ENCODE peak calls at places on chromosomes 13 and 19, in seven cellular contexts. D, S, P, G, B, I and N are unnamed samples.

GRCh38 chr19:21604351-21604926 is 99.0 kb downstream of the ZNF429 start:
- DNase-seq in B (peak; percentile 19), D (no peak), P (peak; percentile 7), G (peak; percentile 79), I (peak; percentile 48), S (no peak), N (no peak)

GRCh38 chr13:96141032-96141431 is 51.1 kb downstream of the HS6ST3 start:
- DNase-seq in P (no peak), D (no peak), G (peak; percentile 40), I (peak; percentile 29), S (no peak), B (peak; percentile 63), N (no peak)

GRCh38 chr19:39928357-39928725 is 6.1 kb downstream of the FCGBP start:
- DNase-seq in G (no peak), I (no peak), B (no peak), S (no peak), P (no peak), D (no peak), N (no peak)

GRCh38 chr13:73158851-73159250 is 100.0 kb downstream of the KLF5 start:
- DNase-seq in I (peak; percentile 82), P (no peak), G (no peak), S (no peak), B (peak; percentile 43), D (no peak), N (no peak)

GRCh38 chr19:8161135-8161646 is 11.8 kb upstream of the FBN3 start:
- DNase-seq in I (peak; percentile 18), G (peak; percentile 75), P (no peak), S (no peak), B (peak; percentile 7), D (no peak), N (no peak)

GRCh38 chr13:59519776-59520175 is 644.0 kb downstream of the DIAPH3 start:
- DNase-seq in G (no peak), B (no peak), S (no peak), I (peak; percentile 15), P (no peak), D (no peak), N (no peak)

GRCh38 chr19:52533901-52534300 is 6.4 kb downstream of the ZNF808 start:
- DNase-seq in I (no peak), D (no peak), S (no peak), B (no peak), P (no peak), G (peak; percentile 45), N (no peak)

GRCh38 chr13:28579334-28579733 is 79.6 kb upstream of the POMP start:
- DNase-seq in P (no peak), D (no peak), I (no peak), B (no peak), G (peak; percentile 62), S (no peak), N (no peak)

GRCh38 chr13:79782541-79783216 is 301.7 kb downstream of the NDFIP2 start:
- DNase-seq in B (peak; percentile 11), D (peak; percentile 56), S (no peak), I (peak; percentile 89), G (peak; percentile 94), P (no peak), N (peak; percentile 63)

GRCh38 chr19:10118960-10119359 is 739 bp downstream of the EIF3G start:
- DNase-seq in B (no peak), S (no peak), D (no peak), G (peak; percentile 45), P (no peak), I (no peak), N (no peak)

DNA sequence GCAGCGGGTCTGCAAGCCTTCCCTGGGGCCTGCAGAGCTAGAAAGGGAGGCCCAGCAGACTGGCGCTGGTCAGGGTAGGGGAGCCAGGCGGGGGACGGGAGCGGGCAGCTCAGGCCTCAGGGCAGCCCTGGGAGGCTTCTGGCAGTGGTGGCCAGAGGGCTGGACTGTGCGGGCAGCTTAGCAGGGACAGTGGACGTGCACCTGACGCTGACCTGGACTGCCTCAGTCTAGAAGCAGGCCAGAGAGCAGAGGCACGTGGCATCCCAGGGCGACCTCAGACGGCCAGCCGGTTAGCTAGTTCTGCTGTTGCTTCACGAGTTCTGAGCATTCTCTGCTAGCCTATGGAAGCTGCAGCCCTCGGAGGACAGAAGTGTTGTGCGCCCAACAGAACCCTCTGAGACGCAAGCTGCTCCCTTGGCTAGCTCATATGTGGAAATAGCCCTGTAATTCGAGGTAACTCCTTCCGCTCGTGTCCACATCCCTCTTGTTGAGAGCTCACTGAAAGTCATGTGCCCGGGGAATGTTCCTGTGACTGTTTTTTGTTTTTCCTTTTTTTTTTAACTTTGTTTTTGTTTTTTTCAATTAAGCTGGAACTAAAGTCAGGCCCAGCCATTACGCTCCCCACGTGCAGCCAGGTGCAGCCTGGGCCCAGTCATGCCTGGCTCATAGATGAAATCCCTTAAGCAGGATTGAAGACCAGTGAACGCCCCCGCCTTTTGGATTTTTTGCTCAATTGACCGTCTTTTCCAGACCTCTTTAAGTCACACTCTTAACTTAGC is 1.9 kb upstream of the FAM174C start:
- DNase-seq in G (no peak), D (no peak), I (no peak), P (no peak), S (no peak), B (no peak), N (no peak)
- H3K4me3 ChIP-seq in G (no peak overlapping the region), D (no peak overlapping the region), I (no peak overlapping the region), P (no peak overlapping the region), S (no peak overlapping the region), B (no peak overlapping the region), N (no peak overlapping the region)

GRCh38 chr13:106586764-106587163 is 18.8 kb upstream of the ARGLU1 start:
- DNase-seq in I (no peak), G (no peak), P (no peak), D (no peak), S (no peak), B (no peak), N (no peak)

GRCh38 chr13:106591299-106591698 is 23.4 kb upstream of the ARGLU1 start:
- DNase-seq in P (no peak), B (no peak), G (no peak), S (no peak), I (no peak), D (no peak), N (no peak)

GRCh38 chr13:106588367-106588766 is 20.4 kb upstream of the ARGLU1 start:
- DNase-seq in I (no peak), G (no peak), S (no peak), D (no peak), B (no peak), P (no peak), N (no peak)

GRCh38 chr13:106589716-106590115 is 21.8 kb upstream of the ARGLU1 start:
- DNase-seq in B (no peak), S (no peak), I (peak; percentile 18), G (no peak), D (no peak), P (no peak), N (no peak)

DNA sequence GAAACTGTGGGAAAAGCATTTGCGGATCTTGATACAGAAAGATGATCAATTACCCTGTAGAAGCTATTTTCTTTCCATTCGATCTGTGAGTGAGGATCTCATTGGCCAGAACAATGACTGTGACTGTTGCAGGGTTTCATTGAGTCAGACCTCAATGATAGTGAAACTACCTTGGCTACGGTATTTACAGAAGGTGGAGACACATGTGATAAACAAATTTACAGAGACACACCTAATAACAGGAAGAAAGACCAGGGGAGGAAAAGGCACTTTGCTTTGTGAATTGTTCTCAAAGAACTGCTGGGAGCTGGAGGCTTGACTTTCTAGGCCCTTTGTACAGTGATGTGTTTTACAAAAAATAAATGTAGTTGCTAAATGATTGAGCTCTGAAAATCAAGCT is 19.9 kb upstream of the ARGLU1 start:
- DNase-seq in B (no peak), S (no peak), I (no peak), P (no peak), G (no peak), D (no peak), N (no peak)
- H3K4me3 ChIP-seq in B (no peak overlapping the region), S (no peak overlapping the region), I (no peak overlapping the region), P (no peak overlapping the region), G (no peak overlapping the region), D (no peak overlapping the region), N (no peak overlapping the region)

DNA sequence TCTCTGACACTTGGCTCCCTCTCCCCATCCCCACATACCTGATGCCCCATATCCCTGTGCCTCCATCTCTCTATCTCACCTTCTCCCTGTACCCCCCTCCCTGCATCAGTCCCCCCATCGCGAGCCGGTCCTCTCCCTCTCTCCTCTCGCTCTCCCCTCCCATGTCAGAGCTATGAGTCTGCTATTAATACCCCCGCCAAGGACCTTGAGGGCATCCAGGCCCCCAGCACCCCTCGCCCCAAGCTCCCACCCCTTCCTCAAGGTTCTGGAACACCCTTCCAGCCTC is 1.6 kb downstream of the GRIN2D start:
- DNase-seq in I (no peak), P (no peak), D (no peak), G (no peak), S (no peak), B (no peak), N (no peak)
- H3K4me3 ChIP-seq in I (no peak overlapping the region), P (no peak overlapping the region), D (no peak overlapping the region), G (no peak overlapping the region), S (no peak overlapping the region), B (no peak overlapping the region), N (no peak overlapping the region)

GRCh38 chr19:45047188-45047797 is 8.4 kb downstream of the CLASRP start:
- DNase-seq in P (no peak), D (no peak), G (no peak), I (no peak), B (no peak), S (no peak), N (no peak)
- H3K4me3 ChIP-seq in P (no peak overlapping the region), D (no peak overlapping the region), G (no peak overlapping the region), I (no peak overlapping the region), B (no peak overlapping the region), S (no peak overlapping the region), N (no peak overlapping the region)

GRCh38 chr19:18223860-18224524 is 2.2 kb downstream of the PDE4C start:
- DNase-seq in D (peak; percentile 74), I (no peak), G (peak; percentile 92), P (no peak), S (no peak), B (no peak), N (no peak)
- H3K4me3 ChIP-seq in D (no peak overlapping the region), I (peak overlapping the region; percentile 55), G (peak overlapping the region; percentile 57), P (peak overlapping the region; percentile 55), S (peak overlapping the region; percentile 56), B (peak overlapping the region; percentile 68), N (no peak overlapping the region)

DNA sequence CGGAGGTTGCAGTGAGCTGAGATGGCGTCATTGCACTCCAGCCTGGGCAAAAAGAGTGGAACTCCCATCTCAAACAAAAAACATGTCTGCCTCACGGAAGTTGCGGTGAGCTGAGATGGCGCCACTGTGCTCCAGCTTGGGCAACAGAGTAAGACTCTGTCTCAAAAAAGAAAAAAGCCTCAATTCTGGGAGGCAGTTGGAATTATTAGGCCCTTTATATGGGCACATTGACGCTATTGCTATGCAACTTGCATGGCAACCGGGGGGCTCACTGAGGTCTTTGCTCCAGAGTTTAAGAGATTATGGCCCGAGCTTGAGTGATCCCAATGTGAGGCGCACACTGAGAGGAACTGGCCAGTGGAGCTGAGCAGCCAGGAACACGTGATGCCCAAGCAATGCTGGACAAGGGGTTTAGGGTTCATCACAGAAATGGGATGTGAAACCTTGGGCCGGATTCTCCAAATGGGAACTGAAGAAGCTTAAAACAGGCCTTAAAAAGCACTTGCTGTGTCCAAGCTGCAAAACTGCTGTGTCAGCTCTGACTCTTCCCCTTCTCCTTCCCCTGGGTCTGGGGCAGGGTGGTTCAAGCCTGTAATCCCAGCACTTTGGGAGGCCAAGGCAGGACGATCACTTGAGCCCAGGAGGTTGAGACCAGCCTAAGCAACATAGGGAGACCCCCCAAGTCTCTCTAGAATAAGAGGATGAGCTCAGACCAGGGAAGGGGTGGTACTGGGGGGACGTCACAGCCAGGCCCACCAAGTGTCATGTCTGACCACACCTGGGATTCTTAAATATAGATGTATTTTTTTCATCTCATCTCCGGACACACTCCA is 2.5 kb downstream of the FTL start:
- DNase-seq in B (peak; percentile 87), I (peak; percentile 49), D (no peak), G (peak; percentile 70), S (no peak), P (no peak), N (no peak)
- H3K4me3 ChIP-seq in B (peak overlapping the region; percentile 99), I (no peak overlapping the region), D (no peak overlapping the region), G (no peak overlapping the region), S (peak overlapping the region; percentile 72), P (no peak overlapping the region), N (no peak overlapping the region)

GRCh38 chr19:50329146-50329925 is at the start of gene KCNC3:
- DNase-seq in S (peak; percentile 99), D (peak; percentile 100), G (peak; percentile 100), P (peak; percentile 75), B (peak; percentile 71), I (peak; percentile 86), N (peak; percentile 100)
- H3K4me3 ChIP-seq in S (peak within 1 kb of the TSS; percentile 59), D (no peak within 1 kb of the TSS), G (peak within 1 kb of the TSS; percentile 55), P (peak within 1 kb of the TSS; percentile 61), B (no peak within 1 kb of the TSS), I (no peak within 1 kb of the TSS), N (peak within 1 kb of the TSS; percentile 30)